ENCODE peak calls at places on chromosomes 2 and 18, in seven cellular contexts. W is mesenchymal stem cell, I is mesendoderm, H is IMR-90, P is H9, R is trophoblast cell, C is H1. X is an unnamed sample.

GRCh38 chr2:121015971-121016485 is 269.0 kb downstream of the TFCP2L1 start:
- DNase-seq in W (no peak), I (no peak), H (no peak), P (no peak), R (no peak), C (peak; percentile 26), X (no peak)

GRCh38 chr2:40797115-40797514 is 345.2 kb upstream of the SLC8A1 start:
- DNase-seq in W (no peak), I (no peak), H (peak; percentile 38), P (no peak), R (no peak), C (no peak), X (no peak)

GRCh38 chr18:3265564-3266033 is 3.7 kb downstream of the MYL12B start:
- DNase-seq in W (peak; percentile 69), I (peak; percentile 84), H (peak; percentile 75), P (no peak), R (no peak), C (no peak), X (no peak)

GRCh38 chr2:120901213-120901612 is 165.5 kb downstream of the GLI2 start:
- DNase-seq in W (peak; percentile 41), I (no peak), H (no peak), P (no peak), R (no peak), C (no peak), X (no peak)

GRCh38 chr2:234050455-234051135 is at the start of gene SPP2:
- DNase-seq in W (no peak), I (no peak), H (no peak), P (no peak), R (no peak), C (no peak), X (no peak)

GRCh38 chr2:197273485-197273884 is 37.1 kb downstream of the ANKRD44 start:
- DNase-seq in W (no peak), I (no peak), H (no peak), P (no peak), R (peak; percentile 17), C (no peak), X (no peak)

GRCh38 chr2:30341500-30342267 is 105.4 kb upstream of the LCLAT1 start:
- DNase-seq in W (no peak), I (no peak), H (no peak), P (no peak), R (no peak), C (no peak), X (no peak)

GRCh38 chr2:229612395-229612971 is 101.9 kb downstream of the DNER start:
- DNase-seq in W (no peak), I (no peak), H (no peak), P (no peak), R (no peak), C (no peak), X (no peak)

GRCh38 chr2:46535360-46535759 is 56.0 kb downstream of the TMEM247 start:
- DNase-seq in W (no peak), I (no peak), H (no peak), P (no peak), R (no peak), C (no peak), X (no peak)

GRCh38 chr2:48693645-48694044 is 61.9 kb downstream of the LHCGR start:
- DNase-seq in W (no peak), I (peak; percentile 87), H (peak; percentile 31), P (no peak), R (peak; percentile 14), C (no peak), X (no peak)

GRCh38 chr18:21907451-21907850 is 166.9 kb downstream of the MIB1 start:
- DNase-seq in W (no peak), I (no peak), H (no peak), P (no peak), R (no peak), C (no peak), X (no peak)

GRCh38 chr18:49861659-49862058 is 48.3 kb upstream of the ACAA2 start:
- DNase-seq in W (no peak), I (peak; percentile 36), H (no peak), P (no peak), R (no peak), C (no peak), X (no peak)

GRCh38 chr18:8283901-8284585 is 325.2 kb upstream of the RAB12 start:
- DNase-seq in W (no peak), I (no peak), H (peak; percentile 74), P (no peak), R (no peak), C (no peak), X (no peak)

GRCh38 chr2:146623771-146624170 is 1221.1 kb upstream of the ACVR2A start:
- DNase-seq in W (no peak), I (no peak), H (peak; percentile 67), P (no peak), R (no peak), C (no peak), X (no peak)

GRCh38 chr2:146621656-146622055 is 1223.2 kb upstream of the ACVR2A start:
- DNase-seq in W (no peak), I (no peak), H (no peak), P (no peak), R (no peak), C (no peak), X (no peak)

DNA sequence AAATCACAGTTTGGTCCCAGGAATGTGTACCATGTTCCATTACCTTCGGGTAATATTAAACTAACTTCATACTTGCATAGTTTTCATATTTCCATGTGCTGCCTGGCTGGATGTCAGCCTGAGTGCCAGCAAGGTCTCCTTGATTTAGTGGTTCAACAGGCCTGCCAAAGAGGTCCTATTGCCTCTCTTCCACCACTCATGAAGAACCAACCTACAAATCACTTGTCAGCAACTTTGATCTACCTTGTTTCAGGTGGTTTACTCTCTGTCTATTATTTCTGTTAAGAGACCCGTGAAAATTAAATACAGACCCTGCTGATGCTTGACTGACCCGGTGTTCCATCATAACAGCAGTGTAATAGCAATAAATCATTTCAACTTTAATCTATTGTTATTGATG is 1220.4 kb upstream of the ACVR2A start:
- DNase-seq in W (no peak), I (no peak), H (no peak), P (no peak), R (no peak), C (no peak), X (no peak)
- H4K8ac ChIP-seq in W (no peak overlapping the region), I (no peak overlapping the region), H (no peak overlapping the region), P (no peak overlapping the region), R (no peak overlapping the region), C (no peak overlapping the region), X (no peak overlapping the region)

DNA sequence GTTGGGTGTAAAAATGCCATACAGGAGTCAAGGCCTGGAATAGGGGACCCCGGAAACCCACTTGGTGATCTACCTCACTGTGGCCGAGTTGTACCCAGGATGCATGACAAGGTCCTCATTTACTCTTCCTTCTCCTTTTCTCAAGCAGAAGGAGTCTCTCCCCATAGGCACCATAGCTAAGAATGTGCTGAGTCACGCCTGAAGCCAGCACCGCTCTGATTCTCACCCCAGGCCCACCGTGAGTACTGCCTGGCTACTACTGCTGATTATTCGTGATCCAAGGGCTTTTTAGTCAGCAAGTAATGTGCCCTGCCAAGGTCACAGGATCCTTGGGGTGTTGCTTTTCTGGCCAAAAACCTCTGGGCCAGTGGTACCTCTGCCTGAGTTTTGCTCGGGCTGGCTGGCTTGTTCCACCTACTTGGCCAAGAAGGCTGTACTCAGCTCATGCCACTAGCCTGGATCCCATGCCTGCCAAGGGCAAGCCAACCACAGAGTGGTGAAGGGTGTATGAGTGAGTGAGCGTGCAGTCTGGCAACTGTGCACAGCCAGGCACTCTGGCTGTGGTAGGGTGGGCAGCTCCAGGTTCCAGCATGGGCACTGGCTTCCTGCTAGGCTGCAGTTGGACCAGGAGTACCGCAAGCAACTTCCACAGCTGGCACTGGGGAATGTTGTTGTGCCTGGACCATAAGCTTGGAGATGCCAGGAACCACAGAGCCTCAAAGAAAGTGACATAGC is 650.1 kb upstream of the VRK2 start:
- DNase-seq in W (no peak), I (peak; percentile 47), H (no peak), P (peak; percentile 38), R (no peak), C (no peak), X (no peak)
- H4K8ac ChIP-seq in W (no peak overlapping the region), I (no peak overlapping the region), H (no peak overlapping the region), P (no peak overlapping the region), R (no peak overlapping the region), C (peak overlapping the region; percentile 59), X (no peak overlapping the region)

GRCh38 chr2:148875387-148876051 is 492 bp downstream of the KIF5C start:
- DNase-seq in W (no peak), I (peak; percentile 45), H (no peak), P (no peak), R (no peak), C (no peak), X (no peak)

GRCh38 chr2:148876190-148876588 is 1.2 kb downstream of the KIF5C start:
- DNase-seq in W (no peak), I (peak; percentile 81), H (no peak), P (peak; percentile 73), R (no peak), C (peak; percentile 76), X (peak; percentile 76)

GRCh38 chr2:148874868-148875341 is at the start of gene KIF5C:
- DNase-seq in W (peak; percentile 46), I (peak; percentile 98), H (peak; percentile 63), P (peak; percentile 97), R (peak; percentile 26), C (peak; percentile 91), X (peak; percentile 84)

GRCh38 chr2:148876589-148877402 is 1.8 kb downstream of the KIF5C start:
- DNase-seq in W (no peak), I (peak; percentile 98), H (no peak), P (peak; percentile 92), R (no peak), C (peak; percentile 82), X (peak; percentile 90)

DNA sequence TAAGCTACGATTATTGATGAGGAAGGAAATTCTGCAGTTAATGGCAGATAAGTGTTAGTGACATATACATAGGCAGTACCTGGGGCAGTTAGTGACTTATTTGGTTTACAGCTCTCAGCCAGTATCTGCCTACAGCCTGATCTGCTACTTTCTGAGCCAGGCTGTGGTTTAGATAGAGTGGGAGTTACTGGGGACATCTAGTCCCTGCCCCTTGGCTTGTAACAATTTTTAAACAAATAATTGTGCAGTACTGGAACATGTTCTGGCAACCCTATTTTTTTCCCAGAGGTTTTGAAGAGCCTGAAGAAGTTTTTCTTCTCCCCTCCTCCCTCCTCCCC is 2.3 kb downstream of the KIF5C start:
- DNase-seq in W (no peak), I (no peak), H (no peak), P (no peak), R (no peak), C (no peak), X (no peak)
- H4K8ac ChIP-seq in W (no peak overlapping the region), I (no peak overlapping the region), H (no peak overlapping the region), P (no peak overlapping the region), R (no peak overlapping the region), C (no peak overlapping the region), X (no peak overlapping the region)

DNA sequence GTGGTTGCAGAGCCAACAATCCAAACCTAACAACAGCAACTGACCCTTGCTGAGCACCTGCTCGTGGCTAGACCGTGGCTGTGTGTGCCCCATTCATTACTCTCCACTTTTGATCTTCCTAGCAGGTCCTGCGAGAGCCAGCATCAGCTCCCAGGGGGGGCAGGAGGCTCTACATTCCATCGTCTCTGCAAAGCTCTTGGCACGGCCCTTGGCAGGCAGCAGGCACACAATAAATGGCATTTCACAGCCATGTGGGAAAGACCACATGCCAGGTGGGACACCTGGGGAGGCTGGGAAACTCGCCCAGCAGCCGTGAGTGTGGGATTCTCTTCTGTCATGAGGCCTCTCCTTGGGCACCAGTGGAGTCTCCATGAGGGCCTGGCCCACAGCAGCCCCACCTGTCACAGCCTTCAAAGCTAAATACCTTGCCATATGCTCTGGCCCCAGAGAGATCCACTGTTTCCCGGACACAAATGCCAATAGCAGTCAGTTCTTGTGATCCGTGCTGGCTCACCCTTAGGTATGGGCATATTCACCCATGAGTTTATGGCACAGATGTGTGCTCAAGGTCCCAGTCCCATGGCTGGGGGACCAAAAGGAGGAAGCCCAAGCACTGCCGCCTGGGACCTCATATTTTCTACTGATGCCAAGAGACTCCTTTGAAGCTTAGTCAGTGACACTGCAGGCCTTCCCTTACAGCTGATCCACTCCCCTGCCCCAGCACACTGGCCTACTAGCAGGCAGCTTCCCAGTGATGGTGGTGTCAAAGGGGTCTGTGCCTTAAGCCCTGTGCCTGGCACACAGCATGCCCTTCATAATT is 6.8 kb upstream of the TEX51 start:
- DNase-seq in W (no peak), I (peak; percentile 50), H (no peak), P (peak; percentile 24), R (no peak), C (no peak), X (no peak)
- H4K8ac ChIP-seq in W (no peak overlapping the region), I (no peak overlapping the region), H (no peak overlapping the region), P (no peak overlapping the region), R (no peak overlapping the region), C (no peak overlapping the region), X (no peak overlapping the region)

X was measured in neuronal stem cell.